ENCODE peak calls at places on chromosomes 3 and 15, in eight cellular contexts. Q, V, K, M, F, I, U and L are unnamed samples.
A peak's percentile ranks its signal among the peaks of the same experiment; 100 is the strongest.

GRCh38 chr3:31934018-31934417 is 47.0 kb downstream of the OSBPL10 start:
- DNase-seq in Q (no peak), V (no peak), K (no peak), M (no peak), F (no peak), I (no peak), U (no peak), L (peak; percentile 11)

GRCh38 chr15:67193223-67194009 is 61.0 kb downstream of the AAGAB start:
- DNase-seq in Q (no peak), V (peak; percentile 67), K (no peak), M (no peak), F (peak; percentile 61), I (no peak), U (no peak), L (no peak)

GRCh38 chr3:100740207-100740606 is 30.9 kb downstream of the TFG start:
- DNase-seq in Q (no peak), V (no peak), K (no peak), M (no peak), F (no peak), I (no peak), U (no peak), L (no peak)

GRCh38 chr15:59191855-59192237 is 14.8 kb upstream of the LDHAL6B start:
- DNase-seq in Q (peak; percentile 80), V (no peak), K (no peak), M (peak; percentile 87), F (no peak), I (no peak), U (peak; percentile 83), L (peak; percentile 79)

GRCh38 chr3:64023861-64024223 is 548 bp upstream of the PSMD6 start:
- DNase-seq in Q (no peak), V (no peak), K (no peak), M (no peak), F (no peak), I (no peak), U (no peak), L (no peak)

GRCh38 chr3:60047426-60048200 is 997.8 kb upstream of the CFAP20DC start:
- DNase-seq in Q (no peak), V (no peak), K (no peak), M (no peak), F (no peak), I (no peak), U (no peak), L (no peak)

GRCh38 chr3:35645189-35645588 is 5.9 kb downstream of the ARPP21 start:
- DNase-seq in Q (no peak), V (no peak), K (no peak), M (no peak), F (no peak), I (no peak), U (no peak), L (no peak)

GRCh38 chr3:14701676-14702075 is 26.7 kb downstream of the C3orf20 start:
- DNase-seq in Q (no peak), V (no peak), K (no peak), M (no peak), F (no peak), I (no peak), U (no peak), L (no peak)

GRCh38 chr15:94080416-94080815 is 150.9 kb upstream of the MCTP2 start:
- DNase-seq in Q (no peak), V (no peak), K (peak; percentile 18), M (peak; percentile 66), F (peak; percentile 69), I (no peak), U (no peak), L (peak; percentile 22)

GRCh38 chr3:52531636-52532516 is 1.8 kb downstream of the NT5DC2 start:
- DNase-seq in Q (no peak), V (peak; percentile 17), K (no peak), M (no peak), F (no peak), I (no peak), U (no peak), L (no peak)

GRCh38 chr3:138774529-138775253 is 60.0 kb downstream of the PIK3CB start:
- DNase-seq in Q (peak; percentile 99), V (peak; percentile 31), K (peak; percentile 78), M (peak; percentile 99), F (peak; percentile 76), I (peak; percentile 78), U (peak; percentile 98), L (peak; percentile 100)

GRCh38 chr15:25185156-25185710 is 230.4 kb downstream of the SNRPN start:
- DNase-seq in Q (no peak), V (no peak), K (no peak), M (no peak), F (no peak), I (no peak), U (no peak), L (no peak)

DNA sequence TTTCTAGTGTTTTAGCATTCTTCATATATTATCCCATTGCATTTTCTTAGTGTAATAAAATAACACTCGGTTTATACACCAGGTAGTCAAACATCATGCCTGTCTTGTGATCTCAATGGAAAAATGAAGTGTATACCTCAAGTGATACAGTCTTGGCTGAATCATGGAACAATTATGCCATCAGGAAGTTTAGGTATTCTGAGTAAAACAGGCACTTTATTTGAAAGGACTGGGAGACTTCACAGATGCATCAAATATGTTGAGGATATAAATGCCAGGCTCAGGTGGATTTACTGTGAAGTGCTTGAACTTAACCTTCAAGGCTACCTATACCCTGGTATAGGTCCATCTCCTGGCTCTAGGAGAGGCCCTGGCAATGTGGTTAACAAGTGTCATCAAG is 8.5 kb downstream of the TGFBR2 start:
- DNase-seq in Q (no peak), V (no peak), K (no peak), M (no peak), F (no peak), I (no peak), U (no peak), L (no peak)
- H3K4me3 ChIP-seq in Q (no peak overlapping the region), V (no peak overlapping the region), K (no peak overlapping the region), M (no peak overlapping the region), F (no peak overlapping the region), I (no peak overlapping the region), U (no peak overlapping the region), L (no peak overlapping the region)

DNA sequence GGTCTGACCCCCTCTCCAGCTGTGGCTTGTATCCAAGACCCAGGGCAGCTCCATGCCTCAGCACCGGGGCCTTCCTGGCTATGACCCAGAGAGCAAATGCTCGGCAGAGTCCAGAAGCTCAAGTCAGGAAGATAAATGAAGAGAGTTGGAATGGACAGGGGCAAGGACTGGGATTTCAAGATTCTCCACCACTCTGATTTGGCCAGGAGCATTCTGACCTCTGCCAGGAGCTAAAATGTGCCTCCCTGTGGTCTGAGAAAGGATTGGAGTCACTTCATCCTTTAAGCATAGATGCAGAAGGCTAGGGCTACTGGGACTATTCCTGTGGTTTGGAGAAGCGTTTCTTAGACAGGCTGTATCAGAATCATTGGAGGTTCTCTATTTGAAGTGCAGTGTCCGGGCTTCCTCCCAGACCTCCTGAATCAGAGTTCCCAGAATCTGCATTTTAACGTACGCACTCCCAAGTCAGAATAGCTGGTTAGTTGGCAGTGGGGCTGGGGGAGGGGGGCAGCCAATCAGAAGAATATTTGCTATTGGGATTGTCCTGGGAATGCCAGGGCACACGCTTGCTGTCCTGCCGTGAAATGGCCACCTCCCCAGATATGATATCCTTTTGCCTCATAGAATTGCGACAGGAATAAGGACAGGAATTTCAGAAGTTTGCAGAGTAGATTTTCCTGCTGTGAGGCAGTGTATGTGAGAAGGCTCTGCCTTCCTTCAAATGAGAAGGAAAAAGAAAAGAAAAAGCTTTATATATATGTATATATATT is 57.4 kb downstream of the HRH1 start:
- DNase-seq in Q (no peak), V (peak; percentile 46), K (no peak), M (no peak), F (no peak), I (no peak), U (no peak), L (no peak)
- TF ChIP-seq CTCF in Q (peak; percentile 36), V (no peak), K (no peak), M (peak; percentile 12), F (no peak), I (no peak), U (peak; percentile 35), L (peak; percentile 31)

DNA sequence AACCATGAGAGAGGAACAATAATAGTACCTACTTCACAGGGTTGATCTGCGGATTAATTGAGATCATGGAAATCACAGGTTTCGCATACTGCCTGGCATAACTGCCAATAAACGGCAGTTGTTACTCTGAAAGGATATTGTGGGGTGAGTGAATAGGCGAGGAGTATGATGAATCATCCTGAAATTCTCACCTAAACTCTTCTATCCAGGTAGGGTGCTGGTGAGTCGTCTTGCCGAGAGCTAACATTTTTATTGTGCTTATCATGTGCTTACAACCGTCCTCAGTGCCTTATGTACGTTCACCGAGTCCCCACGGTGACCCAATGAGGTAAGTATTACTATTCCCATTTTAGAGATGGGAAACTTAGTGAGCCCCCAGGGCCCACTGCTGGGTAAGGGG is 52.4 kb upstream of the SRGAP3 start:
- DNase-seq in Q (no peak), V (no peak), K (no peak), M (no peak), F (no peak), I (no peak), U (no peak), L (no peak)
- H3K4me3 ChIP-seq in Q (no peak overlapping the region), V (no peak overlapping the region), K (no peak overlapping the region), M (no peak overlapping the region), F (no peak overlapping the region), I (no peak overlapping the region), U (no peak overlapping the region), L (no peak overlapping the region)

GRCh38 chr3:188690076-188690475 is 481.7 kb upstream of the TPRG1 start:
- DNase-seq in Q (no peak), V (no peak), K (no peak), M (no peak), F (no peak), I (no peak), U (no peak), L (no peak)

GRCh38 chr3:188685789-188686188 is 486.0 kb upstream of the TPRG1 start:
- DNase-seq in Q (no peak), V (no peak), K (no peak), M (no peak), F (no peak), I (no peak), U (no peak), L (no peak)

GRCh38 chr3:188686319-188686718 is 485.5 kb upstream of the TPRG1 start:
- DNase-seq in Q (no peak), V (no peak), K (no peak), M (no peak), F (no peak), I (no peak), U (no peak), L (no peak)

GRCh38 chr3:188689101-188689574 is 482.6 kb upstream of the TPRG1 start:
- DNase-seq in Q (no peak), V (no peak), K (no peak), M (no peak), F (peak; percentile 69), I (no peak), U (no peak), L (no peak)

GRCh38 chr3:188687389-188687788 is 484.4 kb upstream of the TPRG1 start:
- DNase-seq in Q (peak; percentile 38), V (no peak), K (no peak), M (no peak), F (no peak), I (no peak), U (no peak), L (no peak)
- TF ChIP-seq CTCF in Q (peak; percentile 31), V (no peak), K (no peak), M (peak; percentile 22), F (no peak), I (no peak), U (peak; percentile 44), L (peak; percentile 43)